ENCODE peak calls at places on chromosome 19, in five cellular contexts. One of them, this sample, is unnamed.
A peak's percentile ranks its signal among the peaks of the same experiment; 100 is the strongest.

GRCh38 chr19:46040952-46041500 is at the start of gene IGFL4:
- DNase-seq in HEK293T: peak; percentile 34
- DNase-seq in SK-N-SH: no peak
- DNase-seq in HepG2: no peak
- DNase-seq in GM12878: no peak
- DNase-seq in this sample: no peak

GRCh38 chr19:11624064-11624463 is 26.8 kb downstream of the ZNF627 start:
- DNase-seq in HEK293T: no peak
- DNase-seq in SK-N-SH: no peak
- DNase-seq in HepG2: peak; percentile 45
- DNase-seq in GM12878: no peak
- DNase-seq in this sample: no peak

GRCh38 chr19:11426656-11427055 is 7.5 kb upstream of the RGL3 start:
- DNase-seq in HEK293T: no peak
- DNase-seq in SK-N-SH: no peak
- DNase-seq in HepG2: no peak
- DNase-seq in GM12878: no peak
- DNase-seq in this sample: peak; percentile 2

GRCh38 chr19:41785653-41786052 is 10.7 kb upstream of the CEACAM3 start:
- DNase-seq in HEK293T: peak; percentile 79
- DNase-seq in SK-N-SH: peak; percentile 76
- DNase-seq in HepG2: peak; percentile 52
- DNase-seq in GM12878: peak; percentile 35
- DNase-seq in this sample: peak; percentile 84

GRCh38 chr19:42465827-42466280 is 23.1 kb upstream of the CXCL17 start:
- DNase-seq in HEK293T: no peak
- DNase-seq in SK-N-SH: no peak
- DNase-seq in HepG2: no peak
- DNase-seq in GM12878: peak; percentile 66
- DNase-seq in this sample: no peak

GRCh38 chr19:31905980-31906948 is 439.1 kb upstream of the ZNF507 start:
- DNase-seq in HEK293T: no peak
- DNase-seq in SK-N-SH: no peak
- DNase-seq in HepG2: no peak
- DNase-seq in GM12878: no peak
- DNase-seq in this sample: no peak

GRCh38 chr19:56508282-56508778 is 675 bp downstream of the ZNF471 start:
- DNase-seq in HEK293T: no peak
- DNase-seq in SK-N-SH: no peak
- DNase-seq in HepG2: no peak
- DNase-seq in GM12878: no peak
- DNase-seq in this sample: no peak

GRCh38 chr19:7450243-7451223 is 38.3 kb downstream of the PEX11G start:
- DNase-seq in HEK293T: no peak
- DNase-seq in SK-N-SH: no peak
- DNase-seq in HepG2: peak; percentile 32
- DNase-seq in GM12878: peak; percentile 49
- DNase-seq in this sample: peak; percentile 38

GRCh38 chr19:56476671-56477428 is at the start of gene ZNF667:
- DNase-seq in HEK293T: no peak
- DNase-seq in SK-N-SH: peak; percentile 28
- DNase-seq in HepG2: no peak
- DNase-seq in GM12878: no peak
- DNase-seq in this sample: no peak

GRCh38 chr19:14480695-14481069 is 5.5 kb upstream of the PTGER1 start:
- DNase-seq in HEK293T: no peak
- DNase-seq in SK-N-SH: peak; percentile 47
- DNase-seq in HepG2: no peak
- DNase-seq in GM12878: no peak
- DNase-seq in this sample: no peak

GRCh38 chr19:33622809-33623511 is 1.2 kb downstream of the CHST8 start:
- DNase-seq in HEK293T: peak; percentile 32
- DNase-seq in SK-N-SH: peak; percentile 72
- DNase-seq in HepG2: no peak
- DNase-seq in GM12878: no peak
- DNase-seq in this sample: no peak

GRCh38 chr19:2969104-2969504 is 8.3 kb upstream of the TLE6 start:
- DNase-seq in HEK293T: no peak
- DNase-seq in SK-N-SH: peak; percentile 59
- DNase-seq in HepG2: no peak
- DNase-seq in GM12878: no peak
- DNase-seq in this sample: no peak

GRCh38 chr19:1451916-1452801 is 2.2 kb downstream of the APC2 start:
- DNase-seq in HEK293T: no peak
- DNase-seq in SK-N-SH: peak; percentile 86
- DNase-seq in HepG2: no peak
- DNase-seq in GM12878: no peak
- DNase-seq in this sample: no peak

GRCh38 chr19:55109527-55110291 is 7.7 kb downstream of the PPP1R12C start:
- DNase-seq in HEK293T: no peak
- DNase-seq in SK-N-SH: peak; percentile 39
- DNase-seq in HepG2: no peak
- DNase-seq in GM12878: no peak
- DNase-seq in this sample: peak; percentile 12

GRCh38 chr19:45800009-45800553 is 7.4 kb upstream of the DMWD start:
- DNase-seq in HEK293T: no peak
- DNase-seq in SK-N-SH: no peak
- DNase-seq in HepG2: no peak
- DNase-seq in GM12878: no peak
- DNase-seq in this sample: no peak

GRCh38 chr19:46926201-46927071 is 65.6 kb downstream of the ARHGAP35 start:
- DNase-seq in HEK293T: no peak
- DNase-seq in SK-N-SH: no peak
- DNase-seq in HepG2: no peak
- DNase-seq in GM12878: no peak
- DNase-seq in this sample: no peak

GRCh38 chr19:50896591-50897190 is 14.5 kb downstream of the KLK4 start:
- DNase-seq in HEK293T: no peak
- DNase-seq in SK-N-SH: no peak
- DNase-seq in HepG2: peak; percentile 26
- DNase-seq in GM12878: peak; percentile 100
- DNase-seq in this sample: peak; percentile 40

GRCh38 chr19:49442793-49443365 is 1.6 kb upstream of the SLC17A7 start:
- DNase-seq in HEK293T: peak; percentile 86
- DNase-seq in SK-N-SH: peak; percentile 91
- DNase-seq in HepG2: peak; percentile 86
- DNase-seq in GM12878: no peak
- DNase-seq in this sample: peak; percentile 85

GRCh38 chr19:681638-682037 is 5.4 kb downstream of the FSTL3 start:
- DNase-seq in HEK293T: no peak
- DNase-seq in SK-N-SH: no peak
- DNase-seq in HepG2: no peak
- DNase-seq in GM12878: no peak
- DNase-seq in this sample: no peak

GRCh38 chr19:52716578-52716977 is 18.3 kb downstream of the ZNF611 start:
- DNase-seq in HEK293T: no peak
- DNase-seq in SK-N-SH: no peak
- DNase-seq in HepG2: no peak
- DNase-seq in GM12878: no peak
- DNase-seq in this sample: no peak

GRCh38 chr19:1466461-1467227 is 12.4 kb downstream of the C19orf25 start:
- DNase-seq in HEK293T: no peak
- DNase-seq in SK-N-SH: no peak
- DNase-seq in HepG2: no peak
- DNase-seq in GM12878: no peak
- DNase-seq in this sample: no peak

GRCh38 chr19:11196406-11197287 is 698 bp downstream of the KANK2 start:
- DNase-seq in HEK293T: peak; percentile 44
- DNase-seq in SK-N-SH: peak; percentile 85
- DNase-seq in HepG2: no peak
- DNase-seq in GM12878: no peak
- DNase-seq in this sample: peak; percentile 52

GRCh38 chr19:30857388-30857787 is 485.2 kb downstream of the ZNF536 start:
- DNase-seq in HEK293T: no peak
- DNase-seq in SK-N-SH: no peak
- DNase-seq in HepG2: no peak
- DNase-seq in GM12878: no peak
- DNase-seq in this sample: no peak

GRCh38 chr19:50264483-50265186 is 61.2 kb downstream of the MYH14 start:
- DNase-seq in HEK293T: peak; percentile 22
- DNase-seq in SK-N-SH: no peak
- DNase-seq in HepG2: peak; percentile 45
- DNase-seq in GM12878: no peak
- DNase-seq in this sample: peak; percentile 81

GRCh38 chr19:17659996-17660395 is 28.2 kb downstream of the UNC13A start:
- DNase-seq in HEK293T: no peak
- DNase-seq in SK-N-SH: no peak
- DNase-seq in HepG2: peak; percentile 7
- DNase-seq in GM12878: no peak
- DNase-seq in this sample: no peak
- TF ChIP-seq FOXM1 in HEK293T: no peak
- TF ChIP-seq FOXM1 in SK-N-SH: no peak
- TF ChIP-seq FOXM1 in HepG2: no peak
- TF ChIP-seq FOXM1 in GM12878: no peak
- TF ChIP-seq FOXM1 in this sample: no peak

GRCh38 chr19:13085673-13086072 is 17.0 kb downstream of the LYL1 start:
- DNase-seq in HEK293T: no peak
- DNase-seq in SK-N-SH: no peak
- DNase-seq in HepG2: no peak
- DNase-seq in GM12878: no peak
- DNase-seq in this sample: no peak

GRCh38 chr19:13083627-13084026 is 19.0 kb downstream of the LYL1 start:
- DNase-seq in HEK293T: no peak
- DNase-seq in SK-N-SH: no peak
- DNase-seq in HepG2: no peak
- DNase-seq in GM12878: no peak
- DNase-seq in this sample: no peak

GRCh38 chr19:13083008-13083404 is 19.7 kb downstream of the LYL1 start:
- DNase-seq in HEK293T: no peak
- DNase-seq in SK-N-SH: no peak
- DNase-seq in HepG2: no peak
- DNase-seq in GM12878: no peak
- DNase-seq in this sample: no peak

GRCh38 chr19:13079542-13079986 is 23.1 kb downstream of the LYL1 start:
- DNase-seq in HEK293T: no peak
- DNase-seq in SK-N-SH: peak; percentile 66
- DNase-seq in HepG2: no peak
- DNase-seq in GM12878: no peak
- DNase-seq in this sample: peak; percentile 88

GRCh38 chr19:13082192-13083007 is 20.3 kb downstream of the LYL1 start:
- DNase-seq in HEK293T: peak; percentile 52
- DNase-seq in SK-N-SH: peak; percentile 66
- DNase-seq in HepG2: peak; percentile 52
- DNase-seq in GM12878: no peak
- DNase-seq in this sample: peak; percentile 65
- TF ChIP-seq FOXM1 in HEK293T: no peak
- TF ChIP-seq FOXM1 in SK-N-SH: no peak
- TF ChIP-seq FOXM1 in HepG2: no peak
- TF ChIP-seq FOXM1 in GM12878: no peak
- TF ChIP-seq FOXM1 in this sample: no peak

GRCh38 chr19:43763473-43763939 is 8.7 kb upstream of the SMG9 start:
- DNase-seq in HEK293T: no peak
- DNase-seq in SK-N-SH: no peak
- DNase-seq in HepG2: no peak
- DNase-seq in GM12878: no peak
- DNase-seq in this sample: no peak
- TF ChIP-seq FOXM1 in HEK293T: no peak
- TF ChIP-seq FOXM1 in SK-N-SH: no peak
- TF ChIP-seq FOXM1 in HepG2: no peak
- TF ChIP-seq FOXM1 in GM12878: peak; percentile 84
- TF ChIP-seq FOXM1 in this sample: no peak

GRCh38 chr19:6248856-6249255 is 30.9 kb downstream of the MLLT1 start:
- DNase-seq in HEK293T: no peak
- DNase-seq in SK-N-SH: no peak
- DNase-seq in HepG2: no peak
- DNase-seq in GM12878: no peak
- DNase-seq in this sample: no peak
- TF ChIP-seq FOXM1 in HEK293T: no peak
- TF ChIP-seq FOXM1 in SK-N-SH: no peak
- TF ChIP-seq FOXM1 in HepG2: no peak
- TF ChIP-seq FOXM1 in GM12878: no peak
- TF ChIP-seq FOXM1 in this sample: no peak

GRCh38 chr19:29712744-29713516 is 2.1 kb downstream of the C19orf12 start:
- DNase-seq in HEK293T: no peak
- DNase-seq in SK-N-SH: no peak
- DNase-seq in HepG2: no peak
- DNase-seq in GM12878: no peak
- DNase-seq in this sample: no peak

GRCh38 chr19:29714371-29714952 is 599 bp downstream of the C19orf12 start:
- DNase-seq in HEK293T: no peak
- DNase-seq in SK-N-SH: no peak
- DNase-seq in HepG2: no peak
- DNase-seq in GM12878: no peak
- DNase-seq in this sample: peak; percentile 39

GRCh38 chr19:29715695-29716581 is 877 bp upstream of the C19orf12 start:
- DNase-seq in HEK293T: no peak
- DNase-seq in SK-N-SH: no peak
- DNase-seq in HepG2: peak; percentile 38
- DNase-seq in GM12878: no peak
- DNase-seq in this sample: peak; percentile 56

GRCh38 chr19:29717051-29717450 is 2.0 kb upstream of the C19orf12 start:
- DNase-seq in HEK293T: no peak
- DNase-seq in SK-N-SH: no peak
- DNase-seq in HepG2: no peak
- DNase-seq in GM12878: no peak
- DNase-seq in this sample: no peak

GRCh38 chr19:29714953-29715694 is at the start of gene C19orf12:
- DNase-seq in HEK293T: peak; percentile 79
- DNase-seq in SK-N-SH: peak; percentile 93
- DNase-seq in HepG2: peak; percentile 18
- DNase-seq in GM12878: no peak
- DNase-seq in this sample: peak; percentile 68
- TF ChIP-seq FOXM1 in HEK293T: no peak
- TF ChIP-seq FOXM1 in SK-N-SH: no peak
- TF ChIP-seq FOXM1 in HepG2: no peak
- TF ChIP-seq FOXM1 in GM12878: no peak
- TF ChIP-seq FOXM1 in this sample: no peak

DNA sequence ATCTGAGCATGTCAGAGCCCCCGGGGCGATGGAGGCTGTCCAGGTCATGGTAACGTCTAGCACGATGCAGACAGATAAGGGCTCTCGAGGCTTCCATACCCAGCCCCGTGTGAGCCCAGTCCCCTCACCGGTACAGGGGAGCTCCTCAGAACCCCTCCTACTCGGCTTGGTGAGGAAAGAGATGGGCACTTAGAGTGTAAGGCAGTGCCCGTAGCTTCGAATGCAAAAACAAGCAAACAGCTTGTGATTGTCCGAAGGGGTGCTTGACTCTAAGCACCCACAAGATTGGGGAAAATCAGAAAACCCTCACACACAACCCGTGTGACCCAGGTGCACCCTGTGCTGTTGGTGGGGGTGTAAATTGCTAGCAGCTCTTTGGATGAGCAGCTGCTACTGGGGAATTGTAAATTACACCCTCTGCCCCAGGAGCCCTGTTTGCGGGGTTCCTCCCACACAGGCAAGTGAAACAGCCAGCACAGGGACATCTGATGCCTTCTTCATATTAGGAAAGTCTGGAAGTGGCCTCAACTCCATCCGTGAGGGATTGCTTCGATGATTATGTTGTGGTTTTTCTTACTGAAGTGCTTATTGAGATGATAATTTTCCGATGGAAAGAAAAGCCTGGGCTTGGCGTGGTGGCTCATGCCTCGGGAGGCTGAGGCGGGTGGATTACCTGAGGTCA is 920 bp upstream of the PSPN start:
- DNase-seq in HEK293T: no peak
- DNase-seq in SK-N-SH: no peak
- DNase-seq in HepG2: no peak
- DNase-seq in GM12878: no peak
- DNase-seq in this sample: no peak
- TF ChIP-seq FOXM1 in HEK293T: no peak
- TF ChIP-seq FOXM1 in SK-N-SH: no peak
- TF ChIP-seq FOXM1 in HepG2: no peak
- TF ChIP-seq FOXM1 in GM12878: no peak
- TF ChIP-seq FOXM1 in this sample: no peak